ENCODE peak calls at places on chromosomes 11 and 22, in four cellular contexts. One of them, this sample, is unnamed.

GRCh38 chr11:125062931-125063428 is at the start of gene SLC37A2:
- DNase-seq in fibroblast of mammary gland: peak; percentile 49
- DNase-seq in heart left ventricle: peak; percentile 77
- DNase-seq in upper lobe of right lung: peak; percentile 88
- DNase-seq in this sample: no peak

GRCh38 chr11:84524422-84525051 is 1102.6 kb downstream of the DLG2 start:
- DNase-seq in upper lobe of right lung: no peak
- DNase-seq in fibroblast of mammary gland: peak; percentile 65
- DNase-seq in heart left ventricle: no peak
- DNase-seq in this sample: peak; percentile 13

GRCh38 chr11:12997168-12997567 is 11.9 kb upstream of the RASSF10 start:
- DNase-seq in fibroblast of mammary gland: no peak
- DNase-seq in upper lobe of right lung: no peak
- DNase-seq in heart left ventricle: no peak
- DNase-seq in this sample: no peak

GRCh38 chr22:32044913-32045312 is 1.9 kb downstream of the SLC5A1 start:
- DNase-seq in upper lobe of right lung: no peak
- DNase-seq in heart left ventricle: no peak
- DNase-seq in fibroblast of mammary gland: peak; percentile 7
- DNase-seq in this sample: no peak

GRCh38 chr11:15816270-15816871 is 540.0 kb downstream of the SOX6 start:
- DNase-seq in fibroblast of mammary gland: peak; percentile 65
- DNase-seq in upper lobe of right lung: no peak
- DNase-seq in heart left ventricle: no peak
- DNase-seq in this sample: peak; percentile 78

GRCh38 chr11:118535261-118535660 is 4.3 kb downstream of the TMEM25 start:
- DNase-seq in heart left ventricle: no peak
- DNase-seq in upper lobe of right lung: no peak
- DNase-seq in fibroblast of mammary gland: no peak
- DNase-seq in this sample: no peak

GRCh38 chr11:117900720-117901440 is 24.4 kb upstream of the FXYD6 start:
- DNase-seq in upper lobe of right lung: peak; percentile 58
- DNase-seq in fibroblast of mammary gland: no peak
- DNase-seq in heart left ventricle: peak; percentile 22
- DNase-seq in this sample: no peak

GRCh38 chr11:72736452-72737069 is 15.6 kb downstream of the ARAP1 start:
- DNase-seq in heart left ventricle: peak; percentile 77
- DNase-seq in upper lobe of right lung: peak; percentile 88
- DNase-seq in fibroblast of mammary gland: peak; percentile 70
- DNase-seq in this sample: no peak

GRCh38 chr22:50579752-50580151 is 1.5 kb upstream of the CPT1B start:
- DNase-seq in heart left ventricle: no peak
- DNase-seq in fibroblast of mammary gland: no peak
- DNase-seq in upper lobe of right lung: no peak
- DNase-seq in this sample: no peak

GRCh38 chr11:118109231-118109630 is 22.5 kb upstream of the SMIM35 start:
- DNase-seq in upper lobe of right lung: peak; percentile 28
- DNase-seq in heart left ventricle: peak; percentile 52
- DNase-seq in fibroblast of mammary gland: peak; percentile 30
- DNase-seq in this sample: no peak

GRCh38 chr22:27201741-27202140 is 544.4 kb downstream of the MIAT start:
- DNase-seq in fibroblast of mammary gland: no peak
- DNase-seq in upper lobe of right lung: no peak
- DNase-seq in heart left ventricle: no peak
- DNase-seq in this sample: no peak

GRCh38 chr11:74121804-74122203 is 49.0 kb downstream of the C2CD3 start:
- DNase-seq in fibroblast of mammary gland: no peak
- DNase-seq in heart left ventricle: no peak
- DNase-seq in upper lobe of right lung: no peak
- DNase-seq in this sample: no peak

GRCh38 chr11:47552581-47553416 is at the start of gene CELF1:
- DNase-seq in upper lobe of right lung: peak; percentile 96
- DNase-seq in fibroblast of mammary gland: peak; percentile 76
- DNase-seq in heart left ventricle: peak; percentile 94
- DNase-seq in this sample: peak; percentile 48

GRCh38 chr11:47553417-47553746 is 450 bp upstream of the CELF1 start:
- DNase-seq in heart left ventricle: no peak
- DNase-seq in upper lobe of right lung: no peak
- DNase-seq in fibroblast of mammary gland: peak; percentile 45
- DNase-seq in this sample: no peak

GRCh38 chr11:47552086-47552580 is 799 bp downstream of the CELF1 start:
- DNase-seq in heart left ventricle: no peak
- DNase-seq in fibroblast of mammary gland: peak; percentile 47
- DNase-seq in upper lobe of right lung: peak; percentile 72
- DNase-seq in this sample: no peak

GRCh38 chr11:47550288-47551052 is 2.5 kb downstream of the CELF1 start:
- DNase-seq in fibroblast of mammary gland: peak; percentile 27
- DNase-seq in upper lobe of right lung: no peak
- DNase-seq in heart left ventricle: no peak
- DNase-seq in this sample: no peak

GRCh38 chr11:47551086-47551485 is 1.8 kb downstream of the CELF1 start:
- DNase-seq in fibroblast of mammary gland: peak; percentile 58
- DNase-seq in heart left ventricle: no peak
- DNase-seq in upper lobe of right lung: no peak
- DNase-seq in this sample: no peak
- H3K4me3 ChIP-seq in fibroblast of mammary gland: no peak overlapping the region
- H3K4me3 ChIP-seq in heart left ventricle: no peak overlapping the region
- H3K4me3 ChIP-seq in upper lobe of right lung: peak overlapping the region; percentile 94
- H3K4me3 ChIP-seq in this sample: peak overlapping the region; percentile 99

DNA sequence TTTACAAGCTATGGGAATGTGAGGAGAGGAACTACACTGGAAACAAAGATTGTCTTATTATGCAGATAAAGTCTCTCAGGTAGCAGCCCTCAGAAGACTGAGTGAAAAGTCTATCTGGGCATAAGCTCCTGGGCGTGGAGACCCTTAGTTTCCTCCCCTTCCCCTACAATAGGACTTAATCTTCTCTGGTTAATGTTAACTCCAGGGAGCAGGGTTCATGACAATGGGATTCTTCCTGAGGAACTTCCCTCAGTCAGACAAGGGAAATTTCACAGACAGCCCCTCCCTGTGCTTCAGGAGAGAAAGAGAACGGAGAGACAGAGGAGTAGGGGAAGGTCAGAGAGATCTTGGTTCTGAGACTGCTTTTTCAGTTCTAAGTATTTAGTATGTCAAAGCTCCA is 1428.6 kb downstream of the LRRC4C start:
- DNase-seq in heart left ventricle: no peak
- DNase-seq in upper lobe of right lung: no peak
- DNase-seq in fibroblast of mammary gland: no peak
- DNase-seq in this sample: no peak
- H3K4me3 ChIP-seq in heart left ventricle: no peak overlapping the region
- H3K4me3 ChIP-seq in upper lobe of right lung: no peak overlapping the region
- H3K4me3 ChIP-seq in fibroblast of mammary gland: no peak overlapping the region
- H3K4me3 ChIP-seq in this sample: no peak overlapping the region

DNA sequence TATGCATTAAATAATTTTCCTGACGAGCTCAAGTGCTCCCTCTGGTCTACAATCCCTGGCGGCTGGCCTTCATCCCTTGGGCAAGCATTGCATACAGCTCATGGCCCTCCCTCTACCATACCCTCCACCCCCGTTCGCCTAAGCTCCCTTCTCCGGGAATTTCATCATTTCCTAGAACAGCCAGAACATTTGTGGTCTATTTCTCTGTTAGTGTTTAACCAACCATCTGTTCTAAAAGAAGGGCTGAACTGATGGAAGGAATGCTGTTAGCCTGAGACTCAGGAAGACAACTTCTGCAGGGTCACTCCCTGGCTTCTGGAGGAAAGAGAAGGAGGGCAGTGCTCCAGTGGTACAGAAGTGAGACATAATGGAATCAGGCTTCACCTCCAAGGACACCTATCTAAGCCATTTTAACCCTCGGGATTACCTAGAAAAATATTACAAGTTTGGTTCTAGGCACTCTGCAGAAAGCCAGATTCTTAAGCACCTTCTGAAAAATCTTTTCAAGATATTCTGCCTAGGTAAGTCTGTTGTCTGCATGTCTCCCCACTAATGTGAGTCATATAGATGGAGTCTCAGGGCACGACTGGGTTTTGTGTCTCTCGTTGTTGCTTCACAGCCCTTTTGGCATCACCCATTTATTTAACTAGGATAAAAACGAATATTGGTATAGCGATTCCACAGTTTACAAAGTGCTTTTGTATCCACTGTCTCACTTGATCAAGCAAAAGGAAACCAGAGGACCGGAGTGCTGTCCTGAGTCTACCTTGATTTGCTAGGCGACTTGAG is at the start of gene NNMT:
- DNase-seq in upper lobe of right lung: peak; percentile 80
- DNase-seq in fibroblast of mammary gland: peak; percentile 99
- DNase-seq in heart left ventricle: peak; percentile 69
- DNase-seq in this sample: peak; percentile 95
- H3K4me3 ChIP-seq in upper lobe of right lung: peak within 1 kb of the TSS; percentile 52
- H3K4me3 ChIP-seq in fibroblast of mammary gland: peak within 1 kb of the TSS; percentile 82
- H3K4me3 ChIP-seq in heart left ventricle: peak within 1 kb of the TSS; percentile 18
- H3K4me3 ChIP-seq in this sample: peak within 1 kb of the TSS; percentile 59

GRCh38 chr22:41481131-41481830 is 12.4 kb downstream of the ACO2 start:
- DNase-seq in upper lobe of right lung: no peak
- DNase-seq in heart left ventricle: peak; percentile 64
- DNase-seq in fibroblast of mammary gland: peak; percentile 55
- DNase-seq in this sample: no peak

GRCh38 chr22:41481925-41482318 is 13.0 kb downstream of the ACO2 start:
- DNase-seq in upper lobe of right lung: no peak
- DNase-seq in heart left ventricle: no peak
- DNase-seq in fibroblast of mammary gland: no peak
- DNase-seq in this sample: no peak

GRCh38 chr22:41479671-41480396 is 10.9 kb downstream of the ACO2 start:
- DNase-seq in upper lobe of right lung: no peak
- DNase-seq in fibroblast of mammary gland: peak; percentile 75
- DNase-seq in heart left ventricle: no peak
- DNase-seq in this sample: peak; percentile 65

GRCh38 chr22:41480397-41480735 is 11.4 kb downstream of the ACO2 start:
- DNase-seq in fibroblast of mammary gland: peak; percentile 92
- DNase-seq in upper lobe of right lung: no peak
- DNase-seq in heart left ventricle: no peak
- DNase-seq in this sample: peak; percentile 72

DNA sequence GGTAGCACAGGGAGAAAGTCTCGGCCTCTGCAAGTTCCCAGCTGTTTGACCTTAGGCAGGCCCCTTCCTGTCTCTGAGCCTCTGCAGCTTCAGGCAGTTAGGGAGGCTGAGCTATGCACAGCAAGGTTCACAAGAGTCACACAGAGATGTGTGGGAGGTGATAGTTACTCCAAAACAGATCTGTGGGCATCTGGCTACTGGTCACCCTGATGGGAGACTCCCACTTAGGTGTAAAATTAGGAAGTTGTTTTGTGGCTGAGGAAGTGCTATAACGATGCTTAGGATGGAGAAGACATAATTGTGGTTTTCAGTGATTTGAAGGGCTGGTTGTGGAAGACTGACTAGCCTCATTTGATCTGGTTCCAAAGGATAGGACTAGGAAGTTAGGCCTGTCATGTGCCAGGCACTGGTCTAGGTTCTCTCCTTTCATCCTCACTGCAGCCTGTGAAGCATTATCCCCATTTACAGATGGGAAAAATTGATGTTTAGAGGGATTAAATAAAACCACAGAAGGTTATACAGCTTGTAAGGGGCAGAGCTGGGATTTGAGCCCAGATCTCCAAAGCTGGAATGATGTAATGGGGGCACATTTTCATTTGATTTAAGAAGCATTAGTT is 13.5 kb downstream of the ACO2 start:
- DNase-seq in fibroblast of mammary gland: peak; percentile 65
- DNase-seq in upper lobe of right lung: no peak
- DNase-seq in heart left ventricle: no peak
- DNase-seq in this sample: no peak
- H3K4me3 ChIP-seq in fibroblast of mammary gland: no peak overlapping the region
- H3K4me3 ChIP-seq in upper lobe of right lung: no peak overlapping the region
- H3K4me3 ChIP-seq in heart left ventricle: no peak overlapping the region
- H3K4me3 ChIP-seq in this sample: no peak overlapping the region

This sample was measured in skeletal muscle cell.